ENCODE peak calls at places on chromosome 7, in five cellular contexts. One of them, this sample, is unnamed. For H3K4me1, the result is how much of the 10 kb centered on the place peaks cover.

GRCh38 chr7:108415821-108416536 is 40.3 kb downstream of the NRCAM start:
- DNase-seq in sigmoid colon: no peak
- DNase-seq in Peyer's patch: peak
- DNase-seq in MM.1S: peak
- DNase-seq in CD4-positive, CD25-positive, alpha-beta regulatory T cell: no peak
- DNase-seq in this sample: no peak

GRCh38 chr7:130458256-130458655 is 17.4 kb upstream of the CEP41 start:
- DNase-seq in sigmoid colon: no peak
- DNase-seq in Peyer's patch: no peak
- DNase-seq in MM.1S: peak
- DNase-seq in CD4-positive, CD25-positive, alpha-beta regulatory T cell: no peak
- DNase-seq in this sample: no peak

GRCh38 chr7:145398758-145399157 is 562.9 kb upstream of the TPK1 start:
- DNase-seq in sigmoid colon: no peak
- DNase-seq in Peyer's patch: no peak
- DNase-seq in MM.1S: no peak
- DNase-seq in CD4-positive, CD25-positive, alpha-beta regulatory T cell: no peak
- DNase-seq in this sample: no peak

GRCh38 chr7:107441576-107442422 is 28.1 kb upstream of the GPR22 start:
- DNase-seq in sigmoid colon: no peak
- DNase-seq in Peyer's patch: no peak
- DNase-seq in MM.1S: no peak
- DNase-seq in CD4-positive, CD25-positive, alpha-beta regulatory T cell: no peak
- DNase-seq in this sample: no peak

GRCh38 chr7:108367314-108367713 is 88.9 kb downstream of the NRCAM start:
- DNase-seq in sigmoid colon: no peak
- DNase-seq in Peyer's patch: no peak
- DNase-seq in MM.1S: no peak
- DNase-seq in CD4-positive, CD25-positive, alpha-beta regulatory T cell: no peak
- DNase-seq in this sample: no peak

GRCh38 chr7:128406986-128407589 is 2.7 kb downstream of the IMPDH1 start:
- DNase-seq in sigmoid colon: no peak
- DNase-seq in Peyer's patch: no peak
- DNase-seq in MM.1S: no peak
- DNase-seq in CD4-positive, CD25-positive, alpha-beta regulatory T cell: no peak
- DNase-seq in this sample: no peak

GRCh38 chr7:120216947-120217346 is 56.0 kb upstream of the KCND2 start:
- DNase-seq in sigmoid colon: no peak
- DNase-seq in Peyer's patch: no peak
- DNase-seq in MM.1S: no peak
- DNase-seq in CD4-positive, CD25-positive, alpha-beta regulatory T cell: no peak
- DNase-seq in this sample: no peak

GRCh38 chr7:24933298-24933697 is 46.7 kb downstream of the OSBPL3 start:
- DNase-seq in sigmoid colon: no peak
- DNase-seq in Peyer's patch: no peak
- DNase-seq in MM.1S: no peak
- DNase-seq in CD4-positive, CD25-positive, alpha-beta regulatory T cell: no peak
- DNase-seq in this sample: no peak

GRCh38 chr7:81937091-81937490 is 167.2 kb upstream of the HGF start:
- DNase-seq in sigmoid colon: no peak
- DNase-seq in Peyer's patch: no peak
- DNase-seq in MM.1S: no peak
- DNase-seq in CD4-positive, CD25-positive, alpha-beta regulatory T cell: no peak
- DNase-seq in this sample: no peak

GRCh38 chr7:6530626-6531491 is 20.4 kb downstream of the GRID2IP start:
- DNase-seq in sigmoid colon: no peak
- DNase-seq in Peyer's patch: peak
- DNase-seq in MM.1S: peak
- DNase-seq in CD4-positive, CD25-positive, alpha-beta regulatory T cell: peak
- DNase-seq in this sample: peak

GRCh38 chr7:27099224-27099838 is 3.2 kb downstream of the HOXA2 start:
- DNase-seq in sigmoid colon: no peak
- DNase-seq in Peyer's patch: no peak
- DNase-seq in MM.1S: no peak
- DNase-seq in CD4-positive, CD25-positive, alpha-beta regulatory T cell: no peak
- DNase-seq in this sample: no peak

GRCh38 chr7:121643320-121643719 is 229.6 kb upstream of the PTPRZ1 start:
- DNase-seq in sigmoid colon: no peak
- DNase-seq in Peyer's patch: no peak
- DNase-seq in MM.1S: no peak
- DNase-seq in CD4-positive, CD25-positive, alpha-beta regulatory T cell: no peak
- DNase-seq in this sample: no peak

GRCh38 chr7:33940503-33940902 is 35.2 kb downstream of the BMPER start:
- DNase-seq in sigmoid colon: no peak
- DNase-seq in Peyer's patch: no peak
- DNase-seq in MM.1S: no peak
- DNase-seq in CD4-positive, CD25-positive, alpha-beta regulatory T cell: no peak
- DNase-seq in this sample: no peak

GRCh38 chr7:46486264-46487206 is 565.5 kb upstream of the IGFBP3 start:
- DNase-seq in sigmoid colon: peak
- DNase-seq in Peyer's patch: no peak
- DNase-seq in MM.1S: no peak
- DNase-seq in CD4-positive, CD25-positive, alpha-beta regulatory T cell: no peak
- DNase-seq in this sample: no peak

GRCh38 chr7:922334-923107 is 32.0 kb downstream of the ADAP1 start:
- DNase-seq in sigmoid colon: peak
- DNase-seq in Peyer's patch: no peak
- DNase-seq in MM.1S: no peak
- DNase-seq in CD4-positive, CD25-positive, alpha-beta regulatory T cell: no peak
- DNase-seq in this sample: no peak

GRCh38 chr7:108376206-108376605 is 80.0 kb downstream of the NRCAM start:
- DNase-seq in sigmoid colon: no peak
- DNase-seq in Peyer's patch: no peak
- DNase-seq in MM.1S: no peak
- DNase-seq in CD4-positive, CD25-positive, alpha-beta regulatory T cell: no peak
- DNase-seq in this sample: no peak

GRCh38 chr7:157766098-157766497 is 429.3 kb downstream of the DNAJB6 start:
- DNase-seq in sigmoid colon: no peak
- DNase-seq in Peyer's patch: no peak
- DNase-seq in MM.1S: no peak
- DNase-seq in CD4-positive, CD25-positive, alpha-beta regulatory T cell: no peak
- DNase-seq in this sample: no peak

GRCh38 chr7:105480931-105481330 is 41.1 kb downstream of the PUS7 start:
- DNase-seq in sigmoid colon: no peak
- DNase-seq in Peyer's patch: no peak
- DNase-seq in MM.1S: no peak
- DNase-seq in CD4-positive, CD25-positive, alpha-beta regulatory T cell: no peak
- DNase-seq in this sample: no peak

GRCh38 chr7:39757604-39758003 is 134.2 kb downstream of the RALA start:
- DNase-seq in sigmoid colon: no peak
- DNase-seq in Peyer's patch: no peak
- DNase-seq in MM.1S: no peak
- DNase-seq in CD4-positive, CD25-positive, alpha-beta regulatory T cell: no peak
- DNase-seq in this sample: no peak
- H3K27ac ChIP-seq in sigmoid colon: no peak
- H3K27ac ChIP-seq in Peyer's patch: no peak
- H3K27ac ChIP-seq in MM.1S: no peak
- H3K27ac ChIP-seq in CD4-positive, CD25-positive, alpha-beta regulatory T cell: no peak
- H3K27ac ChIP-seq in this sample: no peak

DNA sequence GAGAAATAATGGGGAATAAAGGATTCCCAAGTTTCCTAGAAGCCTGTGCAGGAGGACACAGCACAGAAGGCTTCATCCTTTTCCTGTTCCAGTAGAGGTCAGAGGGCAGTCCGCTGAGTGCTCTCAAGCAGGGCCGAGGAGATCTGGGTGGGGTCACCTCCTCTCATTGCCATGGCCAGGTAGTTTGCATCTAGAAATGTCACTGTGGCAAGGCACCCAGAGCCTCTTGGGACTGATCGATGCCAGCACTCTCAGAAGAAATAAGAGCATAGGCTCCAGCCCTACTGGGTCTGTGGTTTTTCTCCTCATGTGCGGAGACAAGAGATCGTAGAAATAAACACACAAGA is 7.9 kb downstream of the NUB1 start:
- DNase-seq in sigmoid colon: no peak
- DNase-seq in Peyer's patch: peak
- DNase-seq in MM.1S: no peak
- DNase-seq in CD4-positive, CD25-positive, alpha-beta regulatory T cell: no peak
- DNase-seq in this sample: no peak
- H3K4me3 ChIP-seq in sigmoid colon: peak
- H3K4me3 ChIP-seq in Peyer's patch: peak
- H3K4me3 ChIP-seq in MM.1S: peak
- H3K4me3 ChIP-seq in CD4-positive, CD25-positive, alpha-beta regulatory T cell: peak
- H3K4me3 ChIP-seq in this sample: peak

GRCh38 chr7:50353894-50354595 is 49.5 kb downstream of the IKZF1 start:
- DNase-seq in sigmoid colon: no peak
- DNase-seq in Peyer's patch: no peak
- DNase-seq in MM.1S: no peak
- DNase-seq in CD4-positive, CD25-positive, alpha-beta regulatory T cell: no peak
- DNase-seq in this sample: peak

GRCh38 chr7:50353201-50353600 is 48.7 kb downstream of the IKZF1 start:
- DNase-seq in sigmoid colon: no peak
- DNase-seq in Peyer's patch: no peak
- DNase-seq in MM.1S: no peak
- DNase-seq in CD4-positive, CD25-positive, alpha-beta regulatory T cell: no peak
- DNase-seq in this sample: no peak

GRCh38 chr7:50351267-50351666 is 46.8 kb downstream of the IKZF1 start:
- DNase-seq in sigmoid colon: no peak
- DNase-seq in Peyer's patch: no peak
- DNase-seq in MM.1S: no peak
- DNase-seq in CD4-positive, CD25-positive, alpha-beta regulatory T cell: no peak
- DNase-seq in this sample: no peak

GRCh38 chr7:50349963-50350944 is 45.7 kb downstream of the IKZF1 start:
- DNase-seq in sigmoid colon: peak
- DNase-seq in Peyer's patch: peak
- DNase-seq in MM.1S: no peak
- DNase-seq in CD4-positive, CD25-positive, alpha-beta regulatory T cell: peak
- DNase-seq in this sample: peak

GRCh38 chr7:50352282-50352681 is 47.8 kb downstream of the IKZF1 start:
- DNase-seq in sigmoid colon: no peak
- DNase-seq in Peyer's patch: no peak
- DNase-seq in MM.1S: no peak
- DNase-seq in CD4-positive, CD25-positive, alpha-beta regulatory T cell: peak
- DNase-seq in this sample: peak
- H3K4me1 ChIP-seq in sigmoid colon: under half
- H3K4me1 ChIP-seq in Peyer's patch: under half
- H3K4me1 ChIP-seq in MM.1S: under half
- H3K4me1 ChIP-seq in CD4-positive, CD25-positive, alpha-beta regulatory T cell: half or more
- H3K4me1 ChIP-seq in this sample: half or more

GRCh38 chr7:140542226-140542625 is 62.9 kb upstream of the MKRN1 start:
- DNase-seq in sigmoid colon: peak
- DNase-seq in Peyer's patch: no peak
- DNase-seq in MM.1S: no peak
- DNase-seq in CD4-positive, CD25-positive, alpha-beta regulatory T cell: no peak
- DNase-seq in this sample: no peak
- H3K27ac ChIP-seq in sigmoid colon: peak
- H3K27ac ChIP-seq in Peyer's patch: peak
- H3K27ac ChIP-seq in MM.1S: no peak
- H3K27ac ChIP-seq in CD4-positive, CD25-positive, alpha-beta regulatory T cell: no peak
- H3K27ac ChIP-seq in this sample: no peak

GRCh38 chr7:18497082-18497481 is 1.5 kb downstream of the HDAC9 start:
- DNase-seq in sigmoid colon: no peak
- DNase-seq in Peyer's patch: no peak
- DNase-seq in MM.1S: no peak
- DNase-seq in CD4-positive, CD25-positive, alpha-beta regulatory T cell: no peak
- DNase-seq in this sample: no peak
- H3K4me3 ChIP-seq in sigmoid colon: no peak
- H3K4me3 ChIP-seq in Peyer's patch: peak
- H3K4me3 ChIP-seq in MM.1S: peak
- H3K4me3 ChIP-seq in CD4-positive, CD25-positive, alpha-beta regulatory T cell: peak
- H3K4me3 ChIP-seq in this sample: no peak

DNA sequence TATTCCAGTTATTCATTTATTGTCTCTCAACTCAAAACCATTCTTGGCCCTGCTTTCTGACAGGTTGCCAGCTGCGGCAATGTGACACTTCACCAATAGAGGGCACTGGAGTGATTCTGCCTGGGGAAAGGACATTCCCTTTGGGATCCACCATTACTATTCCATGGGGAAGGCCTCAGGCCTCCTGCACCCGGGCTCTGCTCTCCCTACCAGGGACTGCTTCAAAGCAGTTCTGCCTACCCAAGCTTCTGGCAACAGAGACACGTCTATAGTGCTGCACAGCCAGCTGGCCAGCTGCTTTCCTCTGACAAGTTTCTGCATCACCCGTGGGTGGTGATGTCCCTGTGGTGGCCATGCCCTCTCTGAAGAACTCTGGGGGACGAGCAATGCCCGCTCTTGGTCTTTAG is 163.9 kb downstream of the ELMO1 start:
- DNase-seq in sigmoid colon: peak
- DNase-seq in Peyer's patch: peak
- DNase-seq in MM.1S: peak
- DNase-seq in CD4-positive, CD25-positive, alpha-beta regulatory T cell: peak
- DNase-seq in this sample: peak
- H3K4me1 ChIP-seq in sigmoid colon: under half
- H3K4me1 ChIP-seq in Peyer's patch: under half
- H3K4me1 ChIP-seq in MM.1S: under half
- H3K4me1 ChIP-seq in CD4-positive, CD25-positive, alpha-beta regulatory T cell: under half
- H3K4me1 ChIP-seq in this sample: under half

DNA sequence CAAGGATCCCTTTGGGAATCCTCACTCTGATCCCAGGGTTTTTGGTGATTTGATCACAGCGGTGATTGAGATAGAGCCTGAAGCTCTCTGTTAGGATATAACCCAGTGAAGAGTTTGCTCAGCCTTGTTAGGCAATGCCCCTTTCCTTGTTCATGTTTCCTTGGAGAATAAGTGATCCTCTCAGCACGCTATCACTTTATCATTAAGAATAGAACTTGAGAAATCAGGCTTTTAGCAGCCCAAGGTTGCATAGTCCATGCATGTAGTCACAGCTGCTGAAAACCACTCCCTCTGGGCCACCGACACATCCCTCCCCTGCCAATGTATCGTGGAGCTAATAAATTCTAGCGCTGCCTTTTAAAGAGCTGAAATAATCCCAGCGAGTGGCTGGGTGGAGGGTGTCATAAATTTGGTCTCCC is 250.1 kb downstream of the TRIL start:
- DNase-seq in sigmoid colon: peak
- DNase-seq in Peyer's patch: no peak
- DNase-seq in MM.1S: no peak
- DNase-seq in CD4-positive, CD25-positive, alpha-beta regulatory T cell: no peak
- DNase-seq in this sample: no peak
- H3K27ac ChIP-seq in sigmoid colon: peak
- H3K27ac ChIP-seq in Peyer's patch: no peak
- H3K27ac ChIP-seq in MM.1S: no peak
- H3K27ac ChIP-seq in CD4-positive, CD25-positive, alpha-beta regulatory T cell: no peak
- H3K27ac ChIP-seq in this sample: no peak

GRCh38 chr7:80910228-80910627 is 8.6 kb downstream of the SEMA3C start:
- DNase-seq in sigmoid colon: no peak
- DNase-seq in Peyer's patch: no peak
- DNase-seq in MM.1S: no peak
- DNase-seq in CD4-positive, CD25-positive, alpha-beta regulatory T cell: no peak
- DNase-seq in this sample: no peak
- H3K4me3 ChIP-seq in sigmoid colon: no peak
- H3K4me3 ChIP-seq in Peyer's patch: no peak
- H3K4me3 ChIP-seq in MM.1S: no peak
- H3K4me3 ChIP-seq in CD4-positive, CD25-positive, alpha-beta regulatory T cell: no peak
- H3K4me3 ChIP-seq in this sample: no peak

DNA sequence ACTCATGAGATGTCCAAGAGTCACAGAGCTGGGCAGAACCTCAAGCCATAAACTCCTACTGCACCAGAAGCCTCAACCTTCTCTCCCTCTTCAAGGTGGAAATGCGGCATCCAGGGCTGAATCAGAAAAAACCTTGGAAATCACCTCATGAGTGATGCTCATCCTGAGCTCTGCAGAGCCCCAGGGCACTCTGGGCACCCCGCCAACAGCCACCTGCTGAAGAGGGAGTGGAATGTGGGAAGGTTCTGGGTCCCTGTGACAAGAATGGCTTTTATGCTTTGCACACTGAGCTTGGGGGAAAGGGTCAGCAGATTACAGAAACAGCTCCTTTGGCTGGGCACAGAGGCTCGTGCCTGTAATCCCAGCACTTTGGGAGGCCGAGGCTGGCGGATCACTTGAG is 18.8 kb downstream of the NUDT1 start:
- DNase-seq in sigmoid colon: no peak
- DNase-seq in Peyer's patch: no peak
- DNase-seq in MM.1S: no peak
- DNase-seq in CD4-positive, CD25-positive, alpha-beta regulatory T cell: no peak
- DNase-seq in this sample: no peak
- H3K4me1 ChIP-seq in sigmoid colon: under half
- H3K4me1 ChIP-seq in Peyer's patch: under half
- H3K4me1 ChIP-seq in MM.1S: under half
- H3K4me1 ChIP-seq in CD4-positive, CD25-positive, alpha-beta regulatory T cell: under half
- H3K4me1 ChIP-seq in this sample: under half